ENCODE peak calls at places on chromosome 5, in four cellular contexts. S, R, U and Z are unnamed samples.

GRCh38 chr5:332843-333242 is 11.3 kb downstream of the AHRR start:
- DNase-seq in S (no peak), R (no peak), U (no peak), Z (no peak)

GRCh38 chr5:143400541-143401252 is 2.8 kb downstream of the NR3C1 start:
- DNase-seq in S (no peak), R (peak; percentile 60), U (peak; percentile 51), Z (peak; percentile 66)

GRCh38 chr5:169197343-169197742 is 103.6 kb downstream of the SLIT3 start:
- DNase-seq in S (no peak), R (no peak), U (peak; percentile 15), Z (peak; percentile 21)

GRCh38 chr5:32445831-32446614 is 1.5 kb upstream of the ZFR start:
- DNase-seq in S (no peak), R (no peak), U (no peak), Z (no peak)

GRCh38 chr5:37198842-37199241 is 50.3 kb downstream of the CPLANE1 start:
- DNase-seq in S (no peak), R (no peak), U (peak; percentile 18), Z (peak; percentile 59)

GRCh38 chr5:11062379-11062778 is 301.3 kb upstream of the DAP start:
- DNase-seq in S (no peak), R (peak; percentile 47), U (peak; percentile 1), Z (no peak)

GRCh38 chr5:24161559-24161958 is 483.2 kb downstream of the CDH10 start:
- DNase-seq in S (no peak), R (no peak), U (no peak), Z (no peak)

GRCh38 chr5:177455036-177455660 is 8.5 kb downstream of the PRR7 start:
- DNase-seq in S (peak; percentile 89), R (peak; percentile 71), U (peak; percentile 49), Z (peak; percentile 59)

GRCh38 chr5:51872144-51872543 is 488.9 kb downstream of the ISL1 start:
- DNase-seq in S (no peak), R (no peak), U (no peak), Z (no peak)

GRCh38 chr5:173884402-173885053 is 3.6 kb upstream of the CPEB4 start:
- DNase-seq in S (peak; percentile 72), R (no peak), U (no peak), Z (no peak)

GRCh38 chr5:5188377-5189020 is 48.4 kb downstream of the ADAMTS16 start:
- DNase-seq in S (no peak), R (no peak), U (no peak), Z (no peak)

GRCh38 chr5:51226420-51226735 is 156.9 kb upstream of the ISL1 start:
- DNase-seq in S (no peak), R (no peak), U (no peak), Z (no peak)

GRCh38 chr5:168332042-168332441 is 40.6 kb downstream of the WWC1 start:
- DNase-seq in S (no peak), R (no peak), U (no peak), Z (no peak)

GRCh38 chr5:131220566-131220965 is 43.3 kb upstream of the CDC42SE2 start:
- DNase-seq in S (no peak), R (no peak), U (no peak), Z (peak; percentile 27)

GRCh38 chr5:31113101-31113500 is 80.4 kb upstream of the CDH6 start:
- DNase-seq in S (no peak), R (peak; percentile 85), U (peak; percentile 65), Z (peak; percentile 58)

GRCh38 chr5:128464596-128464995 is 73.4 kb downstream of the FBN2 start:
- DNase-seq in S (no peak), R (no peak), U (peak; percentile 22), Z (no peak)

GRCh38 chr5:81575924-81576323 is 175.0 kb downstream of the SSBP2 start:
- DNase-seq in S (no peak), R (no peak), U (no peak), Z (no peak)

GRCh38 chr5:143271431-143271830 is 132.1 kb downstream of the NR3C1 start:
- DNase-seq in S (no peak), R (no peak), U (no peak), Z (no peak)

GRCh38 chr5:169797577-169797976 is 160.5 kb downstream of the DOCK2 start:
- DNase-seq in S (no peak), R (no peak), U (no peak), Z (no peak)

GRCh38 chr5:15007549-15008142 is 136.1 kb upstream of the ANKH start:
- DNase-seq in S (no peak), R (peak; percentile 17), U (peak; percentile 17), Z (no peak)

GRCh38 chr5:172361566-172362238 is 78.1 kb upstream of the UBTD2 start:
- DNase-seq in S (peak; percentile 18), R (peak; percentile 90), U (peak; percentile 99), Z (peak; percentile 99)

GRCh38 chr5:159010611-159011497 is 88.9 kb downstream of the EBF1 start:
- DNase-seq in S (peak; percentile 61), R (peak; percentile 74), U (peak; percentile 58), Z (peak; percentile 48)

GRCh38 chr5:62718368-62718767 is 139.7 kb downstream of the LRRC70 start:
- DNase-seq in S (no peak), R (no peak), U (peak; percentile 1), Z (peak; percentile 10)

GRCh38 chr5:83377131-83377865 is 94.2 kb upstream of the VCAN start:
- DNase-seq in S (no peak), R (peak; percentile 54), U (peak; percentile 82), Z (peak; percentile 85)

GRCh38 chr5:89097103-89097502 is 214.1 kb upstream of the MEF2C start:
- DNase-seq in S (no peak), R (no peak), U (no peak), Z (no peak)

GRCh38 chr5:33184367-33184766 is 256.4 kb upstream of the TARS1 start:
- DNase-seq in S (no peak), R (no peak), U (no peak), Z (no peak)

GRCh38 chr5:143311428-143311827 is 92.1 kb downstream of the NR3C1 start:
- DNase-seq in S (no peak), R (peak; percentile 60), U (peak; percentile 61), Z (peak; percentile 92)

GRCh38 chr5:134148986-134149539 is 27.7 kb downstream of the SKP1 start:
- DNase-seq in S (peak; percentile 14), R (no peak), U (no peak), Z (no peak)

GRCh38 chr5:94802450-94802849 is 184.0 kb downstream of the SLF1 start:
- DNase-seq in S (no peak), R (peak; percentile 16), U (no peak), Z (peak; percentile 3)

GRCh38 chr5:136018814-136019777 is 9.7 kb upstream of the TGFBI start:
- DNase-seq in S (no peak), R (peak; percentile 98), U (peak; percentile 99), Z (peak; percentile 98)

GRCh38 chr5:3100921-3101551 is 349.6 kb upstream of the IRX2 start:
- DNase-seq in S (no peak), R (no peak), U (no peak), Z (no peak)

GRCh38 chr5:159003045-159004030 is 96.4 kb downstream of the EBF1 start:
- DNase-seq in S (no peak), R (peak; percentile 72), U (peak; percentile 71), Z (peak; percentile 37)

GRCh38 chr5:139272471-139273321 is 20.8 kb upstream of the MATR3 start:
- DNase-seq in S (peak; percentile 51), R (peak; percentile 32), U (peak; percentile 59), Z (no peak)

GRCh38 chr5:74625742-74626241 is 14.7 kb downstream of the ENC1 start:
- DNase-seq in S (no peak), R (peak; percentile 77), U (no peak), Z (peak; percentile 82)

GRCh38 chr5:164301708-164302107 is 796.3 kb downstream of the MAT2B start:
- DNase-seq in S (no peak), R (no peak), U (no peak), Z (no peak)

GRCh38 chr5:90056911-90057705 is 352.4 kb downstream of the CETN3 start:
- DNase-seq in S (no peak), R (no peak), U (peak; percentile 13), Z (peak; percentile 20)

GRCh38 chr5:137733922-137734695 is 1.8 kb downstream of the KLHL3 start:
- DNase-seq in S (no peak), R (no peak), U (peak; percentile 2), Z (peak; percentile 34)

GRCh38 chr5:137737349-137738256 is 1.7 kb upstream of the KLHL3 start:
- DNase-seq in S (no peak), R (peak; percentile 23), U (peak; percentile 26), Z (peak; percentile 94)

GRCh38 chr5:137733011-137733410 is 2.9 kb downstream of the KLHL3 start:
- DNase-seq in S (no peak), R (no peak), U (no peak), Z (no peak)

GRCh38 chr5:137734962-137735530 is 843 bp downstream of the KLHL3 start:
- DNase-seq in S (peak; percentile 18), R (peak; percentile 54), U (peak; percentile 35), Z (peak; percentile 57)

DNA sequence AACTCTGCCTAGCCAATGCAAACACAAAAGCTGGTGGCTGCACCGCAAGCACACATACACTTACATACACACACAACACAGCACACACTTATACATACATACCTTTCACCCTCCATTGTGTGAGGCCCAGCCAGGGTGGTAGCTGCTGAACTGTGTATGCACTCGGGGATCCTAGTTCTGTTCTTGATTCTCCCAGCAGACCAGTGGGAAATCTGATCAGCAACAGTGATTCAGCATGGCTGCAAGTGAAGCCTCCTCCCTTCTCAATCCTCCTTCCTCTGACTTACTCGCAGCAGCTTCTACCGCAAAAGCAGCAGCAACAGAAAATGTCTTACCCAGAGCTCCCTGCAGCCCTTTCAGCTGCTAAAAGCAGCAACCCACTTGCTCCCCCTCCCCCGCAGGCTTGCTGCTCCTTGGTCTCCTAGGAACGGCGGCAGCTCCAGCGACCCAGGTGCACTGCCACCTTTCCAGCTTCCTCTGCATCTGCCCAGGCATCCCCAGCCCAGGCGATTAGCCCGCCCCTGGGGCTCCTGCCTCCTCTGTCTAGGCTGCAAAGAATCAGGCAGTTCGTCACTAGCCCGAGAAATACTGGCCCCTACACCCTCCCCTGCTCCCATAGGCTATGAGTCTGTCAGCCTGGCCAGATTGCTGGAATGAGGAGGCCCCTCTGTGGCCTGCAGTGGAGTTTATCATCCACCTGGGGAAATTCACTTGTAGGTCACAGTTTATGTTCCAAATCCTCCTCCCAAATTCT is at the start of gene KLHL3:
- DNase-seq in S (peak; percentile 17), R (peak; percentile 53), U (peak; percentile 28), Z (peak; percentile 51)
- TF ChIP-seq CTCF in S (no peak), R (peak; percentile 21), U (peak; percentile 23), Z (no peak)

GRCh38 chr5:180222056-180222455 is 13.0 kb upstream of the RASGEF1C start:
- DNase-seq in S (no peak), R (no peak), U (no peak), Z (no peak)
- H3K4me3 ChIP-seq in S (no peak overlapping the region), R (no peak overlapping the region), U (no peak overlapping the region), Z (no peak overlapping the region)

DNA sequence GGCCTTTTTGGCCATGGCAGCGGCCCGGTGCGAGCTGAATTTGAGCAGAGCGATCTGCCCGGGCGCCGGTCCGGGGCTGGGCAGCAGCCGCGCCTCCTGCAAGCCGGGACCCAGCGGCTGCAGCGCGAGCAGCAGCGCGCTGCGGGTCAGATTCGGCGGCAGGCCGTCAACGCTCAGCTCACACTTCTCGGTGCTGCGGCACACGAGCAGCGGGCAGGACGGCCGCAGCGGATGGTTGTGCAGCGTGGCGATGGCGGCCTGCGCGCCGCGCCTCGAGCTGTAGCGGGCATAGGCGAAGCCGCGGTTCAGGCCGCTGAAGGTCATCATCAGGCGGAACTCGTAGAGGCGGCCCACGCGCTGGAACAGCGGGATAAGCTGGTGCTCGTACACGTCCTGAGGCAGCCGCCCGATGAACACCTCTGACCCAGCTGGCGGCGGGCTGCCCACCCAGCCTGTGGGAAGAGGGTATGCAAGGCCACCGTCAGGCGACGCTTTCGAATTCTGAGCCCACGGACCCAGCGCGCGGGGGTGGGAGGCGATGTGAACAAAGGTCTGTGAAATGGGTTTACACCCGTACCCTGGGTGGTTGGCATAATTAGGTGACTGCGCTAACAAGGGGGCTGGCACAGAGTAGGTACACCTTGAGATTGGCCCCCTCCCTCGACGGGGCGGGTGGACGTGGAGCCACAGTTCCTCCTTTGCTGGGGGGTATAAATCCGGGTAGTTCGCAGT is 755 bp downstream of the DND1 start:
- DNase-seq in S (no peak), R (no peak), U (no peak), Z (peak; percentile 18)
- TF ChIP-seq CTCF in S (no peak), R (no peak), U (no peak), Z (no peak)

GRCh38 chr5:112762113-112762810 is 24.6 kb downstream of the APC start:
- DNase-seq in S (no peak), R (peak; percentile 49), U (peak; percentile 71), Z (peak; percentile 40)
- H3K4me3 ChIP-seq in S (no peak overlapping the region), R (no peak overlapping the region), U (no peak overlapping the region), Z (no peak overlapping the region)